ENCODE peak calls at places on chromosomes 3 and 15, in four cellular contexts. K is EL, F is type B pancreatic cell, U is endothelial cell of umbilical vein. V is an unnamed sample.

GRCh38 chr15:52912172-52912571 is 122.0 kb upstream of the ONECUT1 start:
- DNase-seq in K (no peak), F (no peak), U (no peak), V (no peak)

GRCh38 chr3:10157015-10157414 is 7.7 kb upstream of the IRAK2 start:
- DNase-seq in K (no peak), F (no peak), U (no peak), V (no peak)

GRCh38 chr3:55571216-55571813 is 84.2 kb upstream of the WNT5A start:
- DNase-seq in K (no peak), F (no peak), U (no peak), V (no peak)

GRCh38 chr3:166809520-166809919 is 570.6 kb downstream of the ZBBX start:
- DNase-seq in K (no peak), F (no peak), U (no peak), V (no peak)

GRCh38 chr3:8421267-8421666 is 80.4 kb upstream of the LMCD1 start:
- DNase-seq in K (peak), F (no peak), U (no peak), V (no peak)

GRCh38 chr3:184740509-184741258 is 28.8 kb upstream of the MAGEF1 start:
- DNase-seq in K (peak), F (no peak), U (no peak), V (peak)

GRCh38 chr3:159763466-159764210 is 225.0 kb upstream of the IL12A start:
- DNase-seq in K (peak), F (peak), U (peak), V (peak)

GRCh38 chr3:125057186-125057850 is 1.5 kb upstream of the HEG1 start:
- DNase-seq in K (peak), F (no peak), U (peak), V (peak)

GRCh38 chr3:112857526-112857925 is 10.9 kb upstream of the CD200R1L start:
- DNase-seq in K (no peak), F (no peak), U (no peak), V (no peak)

GRCh38 chr15:23483821-23484299 is 36.8 kb upstream of the GOLGA6L2 start:
- DNase-seq in K (no peak), F (no peak), U (no peak), V (no peak)

GRCh38 chr3:102841866-102842265 is 407.1 kb downstream of the ZPLD1 start:
- DNase-seq in K (no peak), F (no peak), U (no peak), V (no peak)

GRCh38 chr15:101198820-101199219 is 53.0 kb downstream of the CHSY1 start:
- DNase-seq in K (peak), F (no peak), U (no peak), V (no peak)

GRCh38 chr3:157119369-157119951 is 40.5 kb downstream of the CCNL1 start:
- DNase-seq in K (no peak), F (no peak), U (no peak), V (no peak)

GRCh38 chr3:73540969-73541740 is 83.6 kb downstream of the PDZRN3 start:
- DNase-seq in K (peak), F (no peak), U (no peak), V (peak)

GRCh38 chr3:54085936-54086335 is 36.4 kb upstream of the CACNA2D3 start:
- DNase-seq in K (no peak), F (no peak), U (no peak), V (no peak)

GRCh38 chr15:47788685-47789084 is 71.4 kb downstream of the SEMA6D start:
- DNase-seq in K (no peak), F (no peak), U (no peak), V (no peak)

GRCh38 chr3:143628971-143629370 is 219.3 kb downstream of the SLC9A9 start:
- DNase-seq in K (peak), F (no peak), U (no peak), V (no peak)

GRCh38 chr15:75948761-75949296 is 45.2 kb downstream of the FBXO22 start:
- DNase-seq in K (no peak), F (no peak), U (no peak), V (no peak)

GRCh38 chr15:92638291-92638708 is 17.3 kb downstream of the FAM174B start:
- DNase-seq in K (no peak), F (no peak), U (peak), V (no peak)

GRCh38 chr15:58229297-58229768 is 91.2 kb downstream of the AQP9 start:
- DNase-seq in K (no peak), F (no peak), U (no peak), V (peak)

GRCh38 chr3:160935413-160936095 is 169.6 kb downstream of the B3GALNT1 start:
- DNase-seq in K (no peak), F (no peak), U (no peak), V (no peak)

GRCh38 chr15:74842581-74843444 is at the start of gene ULK3:
- DNase-seq in K (peak), F (peak), U (peak), V (peak)

V was measured in GM03348.